ENCODE peak calls at places on chromosomes 5 and 9, in ten cellular contexts. O, G, V, J, Q, L, T, D, E and F are unnamed samples.

GRCh38 chr5:72647806-72648205 is 140.6 kb upstream of the ZNF366 start:
- DNase-seq in J (no peak), T (no peak), Q (no peak), O (no peak), G (no peak), V (peak; percentile 51), D (no peak), E (no peak), L (no peak), F (no peak)

GRCh38 chr9:27276182-27277030 is 20.5 kb downstream of the EQTN start:
- DNase-seq in V (peak; percentile 72), T (no peak), L (peak; percentile 67), D (peak; percentile 5), G (no peak), J (peak; percentile 34), E (peak; percentile 45), Q (no peak), O (no peak), F (peak; percentile 28)

GRCh38 chr9:114002986-114003740 is 74.9 kb downstream of the AMBP start:
- DNase-seq in E (no peak), V (peak; percentile 29), Q (no peak), D (no peak), T (peak; percentile 42), L (no peak), J (no peak), G (no peak), O (no peak), F (no peak)

GRCh38 chr5:116557669-116558271 is 16.9 kb downstream of the SEMA6A start:
- DNase-seq in T (no peak), E (peak; percentile 39), L (peak; percentile 8), G (no peak), V (peak; percentile 29), J (peak; percentile 17), O (no peak), Q (no peak), D (no peak), F (no peak)

GRCh38 chr5:178058321-178059012 is 54.9 kb upstream of the N4BP3 start:
- DNase-seq in Q (no peak), O (no peak), J (no peak), L (no peak), G (no peak), T (peak; percentile 18), V (no peak), E (no peak), D (no peak), F (no peak)

GRCh38 chr9:83701769-83702168 is 6.0 kb downstream of the UBQLN1 start:
- DNase-seq in O (no peak), L (peak; percentile 54), V (peak; percentile 88), Q (no peak), D (no peak), E (no peak), G (no peak), T (no peak), J (no peak), F (no peak)

GRCh38 chr9:9108641-9109040 is 1309.1 kb upstream of the DMAC1 start:
- DNase-seq in E (no peak), T (no peak), L (no peak), V (no peak), Q (no peak), D (no peak), J (no peak), G (no peak), O (no peak), F (no peak)

GRCh38 chr5:15073453-15073852 is 201.9 kb upstream of the ANKH start:
- DNase-seq in V (no peak), J (no peak), E (no peak), O (no peak), Q (no peak), L (no peak), D (no peak), T (no peak), G (no peak), F (no peak)

GRCh38 chr9:137607141-137607857 is 1.8 kb downstream of the ARRDC1 start:
- DNase-seq in J (no peak), L (peak; percentile 33), T (no peak), O (no peak), Q (no peak), G (no peak), E (no peak), V (no peak), D (no peak), F (no peak)

GRCh38 chr5:44807269-44807668 is 1.5 kb upstream of the MRPS30 start:
- DNase-seq in L (no peak), D (no peak), J (no peak), O (no peak), Q (no peak), G (no peak), E (no peak), V (peak; percentile 6), T (no peak), F (peak; percentile 4)

GRCh38 chr5:44809956-44810276 is 1.2 kb downstream of the MRPS30 start:
- DNase-seq in G (no peak), O (no peak), E (no peak), L (no peak), Q (no peak), V (no peak), D (no peak), J (no peak), T (no peak), F (no peak)

GRCh38 chr5:44809215-44809955 is 638 bp downstream of the MRPS30 start:
- DNase-seq in V (peak; percentile 66), E (peak; percentile 70), O (peak; percentile 54), D (peak; percentile 6), T (peak; percentile 65), G (peak; percentile 29), L (peak; percentile 62), J (peak; percentile 10), Q (peak; percentile 41), F (peak; percentile 12)

DNA sequence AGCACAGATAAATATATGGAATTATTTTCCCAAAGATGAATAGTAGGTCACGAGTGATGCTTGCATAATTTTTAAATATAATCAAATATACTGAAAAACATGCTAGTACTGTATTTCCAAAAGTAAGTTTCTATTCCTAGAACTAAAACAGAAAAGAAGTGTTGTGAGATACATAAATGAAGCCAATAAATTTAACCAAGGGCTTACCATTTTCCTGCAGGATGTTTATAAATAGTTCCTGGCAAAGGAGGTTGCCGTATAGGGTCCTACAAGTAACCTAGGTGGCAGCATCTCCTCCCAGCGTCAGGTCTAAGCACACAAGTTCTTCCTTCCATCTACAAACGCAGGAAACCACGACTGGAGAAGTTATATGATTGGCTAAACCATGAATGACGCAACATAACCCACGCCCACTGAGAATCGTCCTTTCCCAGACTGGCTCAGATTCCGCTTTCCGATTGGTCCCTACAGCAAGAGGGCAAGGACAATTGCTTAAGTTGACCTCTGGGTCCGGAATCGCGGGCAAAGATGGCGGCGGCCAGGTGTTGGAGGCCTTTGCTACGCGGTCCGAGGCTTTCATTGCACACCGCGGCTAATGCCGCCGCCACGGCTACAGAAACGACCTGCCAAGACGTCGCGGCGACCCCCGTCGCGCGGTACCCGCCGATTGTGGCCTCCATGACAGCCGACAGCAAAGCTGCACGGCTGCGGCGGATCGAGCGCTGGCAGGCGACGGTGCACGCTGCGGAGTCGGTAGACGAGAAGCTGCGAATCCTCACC is at the start of gene MRPS30:
- DNase-seq in O (peak; percentile 94), G (peak; percentile 89), V (peak; percentile 100), D (peak; percentile 53), J (peak; percentile 84), Q (peak; percentile 92), E (peak; percentile 99), T (peak; percentile 97), L (peak; percentile 99), F (peak; percentile 61)
- TF ChIP-seq POLR2A in O (peak; percentile 65), G (peak; percentile 55), V (peak; percentile 71), D (peak; percentile 85), J (peak; percentile 88), Q (peak; percentile 69), E (peak; percentile 87), T (peak; percentile 19), L (peak; percentile 46), F (peak; percentile 78)

GRCh38 chr9:96417610-96418073 is 528 bp downstream of the ZNF367 start:
- DNase-seq in Q (no peak), L (no peak), E (no peak), D (no peak), T (peak; percentile 71), G (no peak), V (peak; percentile 6), J (no peak), O (peak; percentile 24), F (peak; percentile 34)

GRCh38 chr9:96418074-96418919 is at the start of gene ZNF367:
- DNase-seq in G (peak; percentile 96), E (peak; percentile 95), O (peak; percentile 98), V (peak; percentile 98), J (peak; percentile 79), L (peak; percentile 95), Q (peak; percentile 95), T (peak; percentile 99), D (peak; percentile 77), F (peak; percentile 97)

GRCh38 chr9:96418920-96419690 is 935 bp upstream of the ZNF367 start:
- DNase-seq in G (no peak), Q (peak; percentile 76), L (peak; percentile 13), D (peak; percentile 52), T (peak; percentile 82), O (peak; percentile 86), V (peak; percentile 62), E (peak; percentile 73), J (peak; percentile 58), F (peak; percentile 78)

GRCh38 chr9:96419691-96419969 is 1.5 kb upstream of the ZNF367 start:
- DNase-seq in Q (no peak), E (no peak), V (peak; percentile 30), G (no peak), L (no peak), T (no peak), D (no peak), J (no peak), O (no peak), F (no peak)

DNA sequence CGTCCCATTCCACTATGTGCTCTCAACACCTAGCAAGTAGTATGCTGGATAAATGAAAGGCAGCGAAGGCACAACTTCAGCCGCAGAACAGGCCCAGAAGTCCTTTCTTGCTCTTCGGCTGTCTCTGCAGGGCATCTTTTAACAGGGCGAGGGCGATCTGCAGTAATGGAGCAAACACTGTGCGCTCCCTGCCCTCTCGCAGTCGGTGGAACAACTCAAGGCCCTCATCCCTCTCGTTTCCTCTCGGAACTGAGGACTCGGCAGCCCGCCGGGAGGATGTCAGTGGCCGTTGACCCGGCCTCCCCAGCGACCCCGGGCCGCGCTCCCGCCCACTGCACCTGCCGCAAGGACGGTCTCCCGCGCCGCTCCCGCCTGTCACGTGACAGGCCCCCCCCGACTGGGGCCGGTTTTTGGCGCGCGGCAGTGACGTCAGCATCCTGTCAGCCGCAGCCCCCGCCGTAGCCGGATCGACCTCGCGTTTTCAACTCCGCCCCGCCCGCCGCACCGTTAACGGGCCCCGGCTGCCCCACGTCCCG is 1.1 kb downstream of the ZNF367 start:
- DNase-seq in J (peak; percentile 87), O (peak; percentile 95), E (peak; percentile 68), L (peak; percentile 72), T (peak; percentile 94), Q (peak; percentile 90), G (peak; percentile 86), D (peak; percentile 84), V (peak; percentile 85), F (peak; percentile 89)
- TF ChIP-seq POLR2A in J (peak; percentile 34), O (peak; percentile 90), E (peak; percentile 99), L (no peak), T (peak; percentile 59), Q (peak; percentile 72), G (peak; percentile 33), D (peak; percentile 65), V (peak; percentile 34), F (peak; percentile 27)

GRCh38 chr9:36400332-36401178 is 486 bp upstream of the RNF38 start:
- DNase-seq in J (peak; percentile 85), O (peak; percentile 93), L (peak; percentile 75), Q (peak; percentile 86), G (peak; percentile 89), V (peak; percentile 82), T (peak; percentile 93), E (peak; percentile 77), D (peak; percentile 83), F (peak; percentile 79)
- TF ChIP-seq POLR2A in J (peak; percentile 69), O (peak; percentile 83), L (no peak), Q (peak; percentile 73), G (peak; percentile 17), V (peak; percentile 77), T (peak; percentile 28), E (peak; percentile 56), D (peak; percentile 81), F (peak; percentile 47)

GRCh38 chr5:140700177-140701144 is at the start of gene ZMAT2:
- DNase-seq in Q (peak; percentile 94), E (peak; percentile 97), D (peak; percentile 75), G (peak; percentile 95), J (peak; percentile 96), V (peak; percentile 99), O (peak; percentile 97), L (peak; percentile 99), T (peak; percentile 98), F (peak; percentile 49)
- TF ChIP-seq POLR2A in Q (peak; percentile 75), E (peak; percentile 72), D (peak; percentile 89), G (peak; percentile 69), J (peak; percentile 59), V (peak; percentile 69), O (peak; percentile 84), L (peak; percentile 90), T (peak; percentile 64), F (peak; percentile 37)